ENCODE peak calls at places on chromosome 1, in six cellular contexts. One of them, this sample, is unnamed.
A peak's percentile ranks its signal among the peaks of the same experiment; 100 is the strongest.

GRCh38 chr1:93641527-93641926 is 40.1 kb downstream of the BCAR3 start:
- DNase-seq in AG09309: no peak
- DNase-seq in cardiac fibroblast: peak; percentile 51
- DNase-seq in lower lobe of right lung: no peak
- DNase-seq in AG04450: no peak
- DNase-seq in AG04449: no peak
- DNase-seq in this sample: no peak

GRCh38 chr1:78664763-78665162 is 15.1 kb downstream of the IFI44 start:
- DNase-seq in cardiac fibroblast: no peak
- DNase-seq in lower lobe of right lung: no peak
- DNase-seq in AG04449: no peak
- DNase-seq in AG04450: no peak
- DNase-seq in AG09309: no peak
- DNase-seq in this sample: no peak

GRCh38 chr1:178093958-178094751 is at the start of gene RASAL2:
- DNase-seq in AG09309: no peak
- DNase-seq in lower lobe of right lung: peak; percentile 77
- DNase-seq in AG04450: no peak
- DNase-seq in cardiac fibroblast: peak; percentile 75
- DNase-seq in AG04449: no peak
- DNase-seq in this sample: peak; percentile 89

GRCh38 chr1:22122273-22123070 is 20.4 kb downstream of the WNT4 start:
- DNase-seq in AG09309: no peak
- DNase-seq in AG04449: no peak
- DNase-seq in lower lobe of right lung: no peak
- DNase-seq in AG04450: no peak
- DNase-seq in cardiac fibroblast: no peak
- DNase-seq in this sample: no peak

GRCh38 chr1:86104606-86105532 is 51.7 kb downstream of the COL24A1 start:
- DNase-seq in cardiac fibroblast: no peak
- DNase-seq in lower lobe of right lung: no peak
- DNase-seq in AG09309: no peak
- DNase-seq in AG04449: no peak
- DNase-seq in AG04450: no peak
- DNase-seq in this sample: no peak

GRCh38 chr1:19042675-19043578 is 86.5 kb upstream of the IFFO2 start:
- DNase-seq in lower lobe of right lung: peak; percentile 40
- DNase-seq in AG04450: no peak
- DNase-seq in AG04449: no peak
- DNase-seq in cardiac fibroblast: no peak
- DNase-seq in AG09309: no peak
- DNase-seq in this sample: no peak

GRCh38 chr1:35243681-35244080 is 24.8 kb upstream of the ZMYM4 start:
- DNase-seq in cardiac fibroblast: no peak
- DNase-seq in AG09309: no peak
- DNase-seq in AG04449: no peak
- DNase-seq in lower lobe of right lung: no peak
- DNase-seq in AG04450: no peak
- DNase-seq in this sample: no peak

GRCh38 chr1:92948071-92948470 is 13.2 kb downstream of the DIPK1A start:
- DNase-seq in AG09309: no peak
- DNase-seq in cardiac fibroblast: no peak
- DNase-seq in AG04450: no peak
- DNase-seq in lower lobe of right lung: no peak
- DNase-seq in AG04449: no peak
- DNase-seq in this sample: no peak

GRCh38 chr1:14625587-14626447 is 27.3 kb downstream of the KAZN start:
- DNase-seq in lower lobe of right lung: no peak
- DNase-seq in AG09309: no peak
- DNase-seq in AG04449: no peak
- DNase-seq in cardiac fibroblast: no peak
- DNase-seq in AG04450: no peak
- DNase-seq in this sample: no peak

GRCh38 chr1:153679337-153680119 is 1.0 kb downstream of the NPR1 start:
- DNase-seq in AG04450: no peak
- DNase-seq in AG04449: no peak
- DNase-seq in lower lobe of right lung: peak; percentile 52
- DNase-seq in AG09309: no peak
- DNase-seq in cardiac fibroblast: peak; percentile 19
- DNase-seq in this sample: peak; percentile 41

GRCh38 chr1:188127507-188127906 is 1298.8 kb downstream of the PLA2G4A start:
- DNase-seq in AG09309: no peak
- DNase-seq in cardiac fibroblast: no peak
- DNase-seq in AG04450: no peak
- DNase-seq in lower lobe of right lung: no peak
- DNase-seq in AG04449: no peak
- DNase-seq in this sample: no peak

GRCh38 chr1:64515427-64515826 is 45.5 kb downstream of the CACHD1 start:
- DNase-seq in lower lobe of right lung: no peak
- DNase-seq in AG09309: peak; percentile 55
- DNase-seq in AG04450: peak; percentile 26
- DNase-seq in AG04449: no peak
- DNase-seq in cardiac fibroblast: peak; percentile 87
- DNase-seq in this sample: peak; percentile 53

GRCh38 chr1:1171551-1172340 is 1.9 kb upstream of the TTLL10 start:
- DNase-seq in AG09309: no peak
- DNase-seq in AG04450: no peak
- DNase-seq in lower lobe of right lung: no peak
- DNase-seq in AG04449: no peak
- DNase-seq in cardiac fibroblast: no peak
- DNase-seq in this sample: no peak

DNA sequence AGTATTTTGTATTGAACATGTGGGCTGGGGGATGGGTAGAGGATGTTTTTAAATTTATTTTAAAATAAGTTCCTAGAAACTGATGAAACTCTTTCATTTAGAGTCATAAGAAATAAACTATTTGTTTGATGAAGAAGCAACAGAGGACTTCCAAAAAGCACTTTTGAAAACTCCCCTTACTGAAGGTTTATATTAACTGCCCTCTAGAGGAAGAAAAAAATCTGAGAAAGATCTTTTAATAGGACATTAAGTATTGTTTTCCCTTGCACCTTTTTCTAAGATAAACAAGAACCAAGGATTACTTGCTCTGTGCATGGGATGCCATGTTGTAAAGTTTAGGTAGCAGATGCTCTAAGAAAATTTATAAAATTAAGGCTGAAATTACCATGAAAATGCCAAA is 14.1 kb downstream of the DISP1 start:
- DNase-seq in AG09309: no peak
- DNase-seq in cardiac fibroblast: peak; percentile 19
- DNase-seq in lower lobe of right lung: no peak
- DNase-seq in AG04450: no peak
- DNase-seq in AG04449: no peak
- DNase-seq in this sample: peak; percentile 28
- TF ChIP-seq CTCF in AG09309: no peak
- TF ChIP-seq CTCF in cardiac fibroblast: peak; percentile 24
- TF ChIP-seq CTCF in lower lobe of right lung: no peak
- TF ChIP-seq CTCF in AG04450: peak; percentile 24
- TF ChIP-seq CTCF in AG04449: no peak
- TF ChIP-seq CTCF in this sample: peak; percentile 13

GRCh38 chr1:25095635-25096200 is 136.6 kb downstream of the SYF2 start:
- DNase-seq in lower lobe of right lung: no peak
- DNase-seq in cardiac fibroblast: no peak
- DNase-seq in AG09309: no peak
- DNase-seq in AG04449: no peak
- DNase-seq in AG04450: no peak
- DNase-seq in this sample: no peak
- H3K4me3 ChIP-seq in lower lobe of right lung: no peak overlapping the region
- H3K4me3 ChIP-seq in cardiac fibroblast: no peak overlapping the region
- H3K4me3 ChIP-seq in AG09309: no peak overlapping the region
- H3K4me3 ChIP-seq in AG04449: no peak overlapping the region
- H3K4me3 ChIP-seq in AG04450: no peak overlapping the region
- H3K4me3 ChIP-seq in this sample: no peak overlapping the region

GRCh38 chr1:31877544-31877943 is 60.6 kb downstream of the PTP4A2 start:
- DNase-seq in AG09309: no peak
- DNase-seq in lower lobe of right lung: no peak
- DNase-seq in AG04450: no peak
- DNase-seq in cardiac fibroblast: no peak
- DNase-seq in AG04449: no peak
- DNase-seq in this sample: no peak

GRCh38 chr1:31878018-31878417 is 60.1 kb downstream of the PTP4A2 start:
- DNase-seq in AG04450: no peak
- DNase-seq in cardiac fibroblast: peak; percentile 57
- DNase-seq in AG09309: no peak
- DNase-seq in AG04449: no peak
- DNase-seq in lower lobe of right lung: no peak
- DNase-seq in this sample: no peak

GRCh38 chr1:31872658-31873636 is 57.1 kb upstream of the SPOCD1 start:
- DNase-seq in cardiac fibroblast: no peak
- DNase-seq in lower lobe of right lung: no peak
- DNase-seq in AG04449: no peak
- DNase-seq in AG04450: no peak
- DNase-seq in AG09309: no peak
- DNase-seq in this sample: no peak

GRCh38 chr1:31871703-31872102 is 55.9 kb upstream of the SPOCD1 start:
- DNase-seq in lower lobe of right lung: no peak
- DNase-seq in AG04449: no peak
- DNase-seq in AG09309: no peak
- DNase-seq in AG04450: no peak
- DNase-seq in cardiac fibroblast: no peak
- DNase-seq in this sample: no peak

DNA sequence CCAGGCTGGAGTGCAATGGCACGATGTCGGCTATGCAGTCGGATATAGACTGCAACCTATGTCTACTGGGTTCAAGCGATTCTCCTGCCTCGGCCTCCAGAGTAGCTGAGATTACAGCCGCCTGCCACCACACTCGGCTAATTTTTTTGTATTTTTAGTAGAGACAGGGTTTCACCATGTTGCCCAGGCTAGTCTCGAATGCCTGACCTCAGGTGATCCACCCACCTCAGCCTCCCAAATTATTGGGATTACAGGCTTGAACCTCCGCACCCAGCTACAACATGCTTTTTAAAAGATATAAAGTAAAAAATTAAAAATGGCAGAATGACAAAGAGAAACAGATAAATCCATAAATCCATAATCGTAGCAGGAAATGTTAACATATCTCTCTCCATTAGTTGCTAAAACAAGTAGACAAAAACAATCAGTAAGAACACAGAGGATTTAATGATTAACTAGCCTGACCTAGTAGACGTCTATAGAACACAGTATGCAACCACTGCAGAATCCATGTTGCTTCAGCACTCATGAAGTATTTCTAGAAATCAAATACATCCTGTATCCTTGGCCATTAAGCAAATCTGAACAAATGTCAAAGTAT is 59.9 kb upstream of the SPOCD1 start:
- DNase-seq in AG04450: no peak
- DNase-seq in AG09309: no peak
- DNase-seq in cardiac fibroblast: no peak
- DNase-seq in lower lobe of right lung: no peak
- DNase-seq in AG04449: no peak
- DNase-seq in this sample: no peak
- TF ChIP-seq CTCF in AG04450: no peak
- TF ChIP-seq CTCF in AG09309: no peak
- TF ChIP-seq CTCF in cardiac fibroblast: no peak
- TF ChIP-seq CTCF in lower lobe of right lung: no peak
- TF ChIP-seq CTCF in AG04449: no peak
- TF ChIP-seq CTCF in this sample: no peak

GRCh38 chr1:201740086-201740541 is 88.8 kb upstream of the IPO9 start:
- DNase-seq in AG04449: no peak
- DNase-seq in cardiac fibroblast: no peak
- DNase-seq in AG04450: no peak
- DNase-seq in AG09309: no peak
- DNase-seq in lower lobe of right lung: no peak
- DNase-seq in this sample: no peak

GRCh38 chr1:201739054-201739453 is 89.9 kb upstream of the IPO9 start:
- DNase-seq in AG04450: no peak
- DNase-seq in AG09309: no peak
- DNase-seq in lower lobe of right lung: no peak
- DNase-seq in AG04449: no peak
- DNase-seq in cardiac fibroblast: no peak
- DNase-seq in this sample: no peak

GRCh38 chr1:201740609-201741231 is 88.2 kb upstream of the IPO9 start:
- DNase-seq in AG09309: no peak
- DNase-seq in cardiac fibroblast: no peak
- DNase-seq in AG04449: no peak
- DNase-seq in AG04450: no peak
- DNase-seq in lower lobe of right lung: no peak
- DNase-seq in this sample: no peak

GRCh38 chr1:201737350-201738060 is 91.5 kb upstream of the IPO9 start:
- DNase-seq in AG09309: no peak
- DNase-seq in lower lobe of right lung: no peak
- DNase-seq in cardiac fibroblast: peak; percentile 82
- DNase-seq in AG04449: peak; percentile 93
- DNase-seq in AG04450: no peak
- DNase-seq in this sample: peak; percentile 63

GRCh38 chr1:201739492-201740085 is 89.4 kb upstream of the IPO9 start:
- DNase-seq in AG04449: no peak
- DNase-seq in AG09309: no peak
- DNase-seq in cardiac fibroblast: peak; percentile 66
- DNase-seq in AG04450: no peak
- DNase-seq in lower lobe of right lung: peak; percentile 70
- DNase-seq in this sample: no peak
- H3K4me3 ChIP-seq in AG04449: peak overlapping the region; percentile 76
- H3K4me3 ChIP-seq in AG09309: peak overlapping the region; percentile 38
- H3K4me3 ChIP-seq in cardiac fibroblast: peak overlapping the region; percentile 83
- H3K4me3 ChIP-seq in AG04450: peak overlapping the region; percentile 63
- H3K4me3 ChIP-seq in lower lobe of right lung: peak overlapping the region; percentile 76
- H3K4me3 ChIP-seq in this sample: peak overlapping the region; percentile 51

GRCh38 chr1:119055568-119055967 is 67.4 kb upstream of the TBX15 start:
- DNase-seq in cardiac fibroblast: no peak
- DNase-seq in AG04450: no peak
- DNase-seq in AG09309: no peak
- DNase-seq in lower lobe of right lung: no peak
- DNase-seq in AG04449: no peak
- DNase-seq in this sample: no peak
- TF ChIP-seq CTCF in cardiac fibroblast: no peak
- TF ChIP-seq CTCF in AG04450: no peak
- TF ChIP-seq CTCF in AG09309: no peak
- TF ChIP-seq CTCF in lower lobe of right lung: no peak
- TF ChIP-seq CTCF in AG04449: no peak
- TF ChIP-seq CTCF in this sample: no peak

DNA sequence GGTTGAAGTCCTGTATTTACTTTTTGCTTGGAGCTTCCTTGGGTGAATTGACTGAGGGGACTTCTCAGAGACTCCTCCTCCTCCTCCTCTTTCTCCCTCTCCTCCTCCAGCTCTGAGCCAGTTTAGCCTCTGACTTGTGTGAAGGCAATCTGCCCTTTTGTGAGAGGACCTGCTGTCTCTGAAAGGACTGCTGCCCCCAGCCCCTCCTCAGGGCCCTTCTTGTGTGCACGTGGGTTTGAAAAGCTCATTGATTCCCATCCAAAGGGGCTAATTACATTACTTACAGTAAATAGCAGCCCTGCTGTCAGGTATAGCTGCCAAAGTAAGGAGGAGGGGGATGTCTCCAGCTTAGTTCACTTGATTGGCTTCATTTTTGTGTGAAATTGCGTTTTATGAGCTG is 2.0 kb upstream of the LHX9 start:
- DNase-seq in lower lobe of right lung: no peak
- DNase-seq in AG04449: no peak
- DNase-seq in cardiac fibroblast: no peak
- DNase-seq in AG09309: no peak
- DNase-seq in AG04450: no peak
- DNase-seq in this sample: no peak
- H3K4me3 ChIP-seq in lower lobe of right lung: no peak overlapping the region
- H3K4me3 ChIP-seq in AG04449: peak overlapping the region; percentile 80
- H3K4me3 ChIP-seq in cardiac fibroblast: no peak overlapping the region
- H3K4me3 ChIP-seq in AG09309: peak overlapping the region; percentile 92
- H3K4me3 ChIP-seq in AG04450: no peak overlapping the region
- H3K4me3 ChIP-seq in this sample: no peak overlapping the region

This sample was measured in foreskin fibroblast.